ENCODE peak calls at places on chromosome 7, in four cellular contexts. F is A549, Y is uterus, C is right lobe of liver. T is an unnamed sample.

GRCh38 chr7:51233375-51233774 is 83.2 kb downstream of the COBL start:
- DNase-seq in C (no peak), F (no peak), Y (no peak), T (no peak)

GRCh38 chr7:28956608-28957063 is 1.5 kb downstream of the TRIL start:
- DNase-seq in C (peak; percentile 67), Y (peak; percentile 70), F (peak; percentile 38), T (peak; percentile 77)

GRCh38 chr7:74453321-74454011 is at the start of gene GTF2IRD1:
- DNase-seq in C (peak; percentile 68), F (peak; percentile 88), Y (peak; percentile 77), T (peak; percentile 69)

GRCh38 chr7:158350166-158350900 is 237.3 kb downstream of the PTPRN2 start:
- DNase-seq in C (no peak), Y (no peak), F (no peak), T (no peak)

GRCh38 chr7:191105-192034 is 1.0 kb upstream of the FAM20C start:
- DNase-seq in Y (peak; percentile 52), C (no peak), F (peak; percentile 35), T (no peak)

GRCh38 chr7:78601728-78602127 is 803.2 kb downstream of the PHTF2 start:
- DNase-seq in Y (no peak), F (no peak), C (no peak), T (no peak)

GRCh38 chr7:73828107-73828803 is 2.5 kb upstream of the CLDN4 start:
- DNase-seq in F (peak; percentile 67), Y (no peak), C (no peak), T (no peak)

GRCh38 chr7:85165263-85165662 is 21.6 kb downstream of the SEMA3D start:
- DNase-seq in C (no peak), F (no peak), Y (no peak), T (no peak)

GRCh38 chr7:30908681-30909080 is 3.0 kb upstream of the AQP1 start:
- DNase-seq in Y (no peak), F (no peak), C (no peak), T (no peak)

GRCh38 chr7:32658034-32658944 is 163.0 kb downstream of the AVL9 start:
- DNase-seq in C (no peak), F (peak; percentile 35), Y (no peak), T (no peak)

GRCh38 chr7:20329389-20330175 is 1.1 kb upstream of the ITGB8 start:
- DNase-seq in Y (peak; percentile 67), F (peak; percentile 81), C (peak; percentile 38), T (peak; percentile 78)

GRCh38 chr7:124924906-124925305 is 4.7 kb downstream of the POT1 start:
- DNase-seq in Y (no peak), C (no peak), F (no peak), T (no peak)

GRCh38 chr7:29397398-29397797 is 166.2 kb upstream of the PRR15 start:
- DNase-seq in F (no peak), C (no peak), Y (no peak), T (no peak)

GRCh38 chr7:123627859-123628258 is 26.2 kb downstream of the ASB15 start:
- DNase-seq in Y (no peak), C (no peak), F (no peak), T (no peak)

GRCh38 chr7:138338361-138338760 is 121.7 kb upstream of the TRIM24 start:
- DNase-seq in Y (peak; percentile 15), C (peak; percentile 76), F (no peak), T (peak; percentile 53)

GRCh38 chr7:74006451-74007259 is 21.3 kb upstream of the ELN start:
- DNase-seq in Y (peak; percentile 45), C (no peak), F (no peak), T (no peak)

GRCh38 chr7:44196450-44196872 is 4.3 kb upstream of the YKT6 start:
- DNase-seq in Y (no peak), C (no peak), F (peak; percentile 76), T (no peak)

GRCh38 chr7:74289660-74290589 is 718 bp downstream of the CLIP2 start:
- DNase-seq in C (peak; percentile 39), F (no peak), Y (peak; percentile 51), T (no peak)

GRCh38 chr7:22667562-22668239 is 59.3 kb upstream of the IL6 start:
- DNase-seq in Y (no peak), C (no peak), F (peak; percentile 34), T (no peak)

GRCh38 chr7:25777969-25778767 is 373.8 kb upstream of the NFE2L3 start:
- DNase-seq in Y (no peak), F (no peak), C (no peak), T (no peak)

GRCh38 chr7:20113423-20114027 is 103.7 kb downstream of the MACC1 start:
- DNase-seq in C (no peak), Y (no peak), F (no peak), T (no peak)

GRCh38 chr7:29140873-29141468 is 5.4 kb downstream of the CPVL start:
- DNase-seq in Y (no peak), C (no peak), F (no peak), T (no peak)

GRCh38 chr7:88401009-88401623 is 94.4 kb upstream of the STEAP4 start:
- DNase-seq in Y (no peak), C (no peak), F (peak; percentile 4), T (no peak)

GRCh38 chr7:106153891-106154449 is 41.9 kb upstream of the SYPL1 start:
- DNase-seq in Y (peak; percentile 87), C (peak; percentile 78), F (peak; percentile 84), T (peak; percentile 80)

GRCh38 chr7:100875356-100875751 is 451 bp downstream of the SRRT start:
- DNase-seq in C (no peak), Y (no peak), F (no peak), T (no peak)

GRCh38 chr7:29196191-29196590 is 1.6 kb downstream of the CHN2 start:
- DNase-seq in F (no peak), C (no peak), Y (no peak), T (no peak)

GRCh38 chr7:122544463-122544862 is 154.5 kb downstream of the RNF133 start:
- DNase-seq in Y (no peak), F (no peak), C (no peak), T (no peak)

GRCh38 chr7:91249506-91250233 is 14.6 kb upstream of the FZD1 start:
- DNase-seq in Y (no peak), F (no peak), C (no peak), T (peak; percentile 64)
- H3K27ac ChIP-seq in Y (no peak overlapping the region), F (no peak overlapping the region), C (no peak overlapping the region), T (peak overlapping the region; percentile 49)

GRCh38 chr7:130909881-130910672 is 176.1 kb upstream of the KLF14 start:
- DNase-seq in F (no peak), Y (no peak), C (no peak), T (no peak)
- H3K4me3 ChIP-seq in F (peak overlapping the region; percentile 62), Y (no peak overlapping the region), C (peak overlapping the region; percentile 33), T (peak overlapping the region; percentile 68)

DNA sequence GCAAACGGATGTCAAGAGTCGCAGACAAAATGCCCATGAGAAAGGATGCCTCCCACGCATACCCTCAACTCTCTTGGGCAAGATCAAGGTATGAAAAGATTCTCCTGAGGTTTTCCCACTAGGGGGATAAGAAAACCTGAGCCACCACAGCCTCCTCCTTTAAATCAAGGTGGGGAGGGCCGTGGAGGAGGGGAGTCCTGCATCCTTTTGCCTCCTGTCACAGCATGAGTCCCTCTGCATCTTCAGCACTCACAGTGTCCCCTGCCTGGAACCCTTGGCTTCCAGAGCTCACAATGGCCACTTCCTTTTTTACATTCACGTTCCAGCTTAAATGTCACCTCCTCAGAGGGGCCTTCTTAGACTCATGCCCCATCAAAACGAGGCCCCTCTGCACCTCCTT is 207.6 kb downstream of the GLI3 start:
- DNase-seq in Y (no peak), C (no peak), F (no peak), T (no peak)
- H3K27ac ChIP-seq in Y (no peak overlapping the region), C (no peak overlapping the region), F (no peak overlapping the region), T (no peak overlapping the region)

GRCh38 chr7:27179030-27179429 is 4.9 kb upstream of the HOXA10 start:
- DNase-seq in C (no peak), Y (peak; percentile 16), F (no peak), T (no peak)

GRCh38 chr7:27179503-27180430 is 5.3 kb downstream of the HOXA11 start:
- DNase-seq in C (peak; percentile 62), Y (peak; percentile 90), F (peak; percentile 95), T (peak; percentile 56)

GRCh38 chr7:27176962-27177794 is 3.1 kb upstream of the HOXA10 start:
- DNase-seq in C (no peak), Y (peak; percentile 33), F (no peak), T (no peak)

GRCh38 chr7:27177795-27178320 is 3.7 kb upstream of the HOXA10 start:
- DNase-seq in C (no peak), F (no peak), Y (no peak), T (no peak)

GRCh38 chr7:27178366-27178765 is 4.2 kb upstream of the HOXA10 start:
- DNase-seq in C (no peak), F (no peak), Y (peak; percentile 45), T (no peak)
- H3K4me3 ChIP-seq in C (no peak overlapping the region), F (no peak overlapping the region), Y (peak overlapping the region; percentile 58), T (no peak overlapping the region)

DNA sequence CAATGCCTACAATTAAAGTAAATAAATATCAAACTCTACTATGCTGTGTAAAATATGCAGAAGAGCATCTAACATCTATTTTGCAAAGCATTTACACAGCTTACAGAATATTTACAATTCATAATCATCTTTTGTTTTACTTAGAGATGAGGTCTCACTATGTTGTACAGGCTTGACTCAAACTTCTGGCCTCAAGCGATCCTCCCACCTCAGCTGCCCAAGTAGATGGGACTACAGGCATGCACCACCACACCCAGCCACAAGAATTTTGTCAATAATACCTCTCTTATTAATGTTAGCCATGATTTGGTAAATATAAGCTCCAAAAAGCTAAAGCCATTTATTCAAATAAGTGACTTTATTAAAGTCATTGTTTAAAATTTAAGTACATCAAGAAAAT is 21.9 kb upstream of the CAV2 start:
- DNase-seq in Y (no peak), F (no peak), C (no peak), T (no peak)
- H3K27ac ChIP-seq in Y (no peak overlapping the region), F (no peak overlapping the region), C (no peak overlapping the region), T (no peak overlapping the region)

GRCh38 chr7:144391823-144392255 is 11.7 kb downstream of the NOBOX start:
- DNase-seq in F (peak; percentile 48), Y (peak; percentile 23), C (no peak), T (no peak)
- H3K4me3 ChIP-seq in F (no peak overlapping the region), Y (no peak overlapping the region), C (no peak overlapping the region), T (no peak overlapping the region)

T was measured in breast epithelium.